ENCODE peak calls at places on chromosomes 13 and 19, in nine cellular contexts. E, T, A, P, I, G, D, W and X are unnamed samples.

GRCh38 chr19:34089566-34089965 is 82.7 kb upstream of the LSM14A start:
- DNase-seq in E (no peak), T (no peak), A (no peak), P (no peak), I (no peak), G (no peak), D (no peak), W (no peak), X (no peak)

GRCh38 chr19:46787331-46788100 is 878 bp downstream of the SLC1A5 start:
- DNase-seq in E (peak; percentile 65), T (peak; percentile 53), A (no peak), P (no peak), I (peak; percentile 44), G (peak; percentile 56), D (no peak), W (no peak), X (no peak)

GRCh38 chr19:37977992-37978391 is 71.0 kb downstream of the SIPA1L3 start:
- DNase-seq in E (no peak), T (peak; percentile 40), A (no peak), P (no peak), I (peak; percentile 14), G (peak; percentile 76), D (no peak), W (no peak), X (no peak)

GRCh38 chr19:55279773-55280643 is at the start of gene HSPBP1:
- DNase-seq in E (peak; percentile 97), T (peak; percentile 89), A (peak; percentile 87), P (peak; percentile 88), I (peak; percentile 90), G (peak; percentile 98), D (peak; percentile 77), W (peak; percentile 80), X (peak; percentile 94)

GRCh38 chr13:80533175-80533574 is 192.2 kb upstream of the SPRY2 start:
- DNase-seq in E (no peak), T (no peak), A (no peak), P (no peak), I (no peak), G (no peak), D (no peak), W (no peak), X (no peak)

GRCh38 chr13:110617326-110618072 is 2.2 kb downstream of the NAXD start:
- DNase-seq in E (peak; percentile 65), T (no peak), A (no peak), P (no peak), I (peak; percentile 61), G (peak; percentile 3), D (no peak), W (no peak), X (no peak)

GRCh38 chr13:61146158-61146557 is 269.5 kb downstream of the PCDH20 start:
- DNase-seq in E (no peak), T (no peak), A (no peak), P (no peak), I (no peak), G (no peak), D (no peak), W (no peak), X (no peak)

GRCh38 chr19:4867534-4868285 is at the start of gene PLIN3:
- DNase-seq in E (peak; percentile 95), T (peak; percentile 99), A (peak; percentile 52), P (no peak), I (peak; percentile 98), G (peak; percentile 95), D (peak; percentile 41), W (peak; percentile 82), X (no peak)

GRCh38 chr13:24983094-24983493 is 112.8 kb upstream of the PABPC3 start:
- DNase-seq in E (no peak), T (no peak), A (no peak), P (no peak), I (no peak), G (no peak), D (no peak), W (no peak), X (no peak)

GRCh38 chr13:42760949-42761348 is 20.4 kb upstream of the FAM216B start:
- DNase-seq in E (no peak), T (no peak), A (no peak), P (no peak), I (no peak), G (no peak), D (no peak), W (no peak), X (no peak)

GRCh38 chr19:45667620-45668341 is at the start of gene GIPR:
- DNase-seq in E (peak; percentile 77), T (peak; percentile 77), A (no peak), P (no peak), I (peak; percentile 51), G (peak; percentile 76), D (no peak), W (peak; percentile 22), X (no peak)

GRCh38 chr19:38046254-38047047 is 139.4 kb downstream of the SIPA1L3 start:
- DNase-seq in E (no peak), T (peak; percentile 72), A (no peak), P (no peak), I (no peak), G (peak; percentile 86), D (no peak), W (no peak), X (no peak)

GRCh38 chr19:42114412-42114811 is 17.8 kb downstream of the POU2F2 start:
- DNase-seq in E (peak; percentile 51), T (peak; percentile 85), A (no peak), P (peak; percentile 79), I (no peak), G (peak; percentile 96), D (no peak), W (no peak), X (peak; percentile 54)

GRCh38 chr13:41812851-41813250 is 148.1 kb downstream of the VWA8 start:
- DNase-seq in E (no peak), T (peak; percentile 31), A (no peak), P (no peak), I (no peak), G (peak; percentile 9), D (no peak), W (no peak), X (no peak)

GRCh38 chr13:44293908-44294735 is 79.5 kb upstream of the SERP2 start:
- DNase-seq in E (no peak), T (no peak), A (no peak), P (no peak), I (no peak), G (no peak), D (no peak), W (no peak), X (no peak)

GRCh38 chr19:1098177-1099051 is 3.2 kb upstream of the POLR2E start:
- DNase-seq in E (no peak), T (no peak), A (no peak), P (no peak), I (no peak), G (no peak), D (no peak), W (no peak), X (peak; percentile 22)

GRCh38 chr13:21698975-21699679 is 28.3 kb downstream of the FGF9 start:
- DNase-seq in E (no peak), T (no peak), A (no peak), P (no peak), I (no peak), G (no peak), D (no peak), W (no peak), X (no peak)

GRCh38 chr19:19758164-19758563 is 25.3 kb upstream of the ZNF14 start:
- DNase-seq in E (peak; percentile 44), T (no peak), A (no peak), P (no peak), I (no peak), G (peak; percentile 16), D (no peak), W (no peak), X (no peak)

GRCh38 chr13:44148159-44148929 is 225.3 kb upstream of the SERP2 start:
- DNase-seq in E (no peak), T (no peak), A (no peak), P (no peak), I (no peak), G (no peak), D (no peak), W (no peak), X (no peak)

GRCh38 chr13:97913206-97913605 is 40.3 kb upstream of the IPO5 start:
- DNase-seq in E (no peak), T (no peak), A (no peak), P (no peak), I (no peak), G (no peak), D (no peak), W (no peak), X (no peak)

GRCh38 chr19:48415395-48415794 is 21.9 kb downstream of the GRIN2D start:
- DNase-seq in E (peak; percentile 99), T (peak; percentile 74), A (no peak), P (no peak), I (peak; percentile 76), G (peak; percentile 92), D (no peak), W (no peak), X (no peak)

GRCh38 chr19:55112781-55113569 is 4.5 kb downstream of the PPP1R12C start:
- DNase-seq in E (peak; percentile 76), T (peak; percentile 70), A (no peak), P (no peak), I (no peak), G (peak; percentile 87), D (no peak), W (no peak), X (no peak)

GRCh38 chr13:48233097-48233885 is at the start of gene ITM2B:
- DNase-seq in E (peak; percentile 81), T (peak; percentile 81), A (no peak), P (no peak), I (peak; percentile 80), G (peak; percentile 77), D (peak; percentile 53), W (peak; percentile 62), X (no peak)